ENCODE peak calls at places on chromosome 16, in ten cellular contexts. One of them, this sample, is unnamed.

GRCh38 chr16:83992624-83993023 is 24.6 kb downstream of the NECAB2 start:
- DNase-seq in LHCN-M2: peak; percentile 26
- DNase-seq in AG04449: no peak
- DNase-seq in germinal center: no peak
- DNase-seq in EH: peak; percentile 55
- DNase-seq in activated CD8-positive, alpha-beta memory T cell treated with anti-CD3 and anti-CD28 coated beads for 24 hours: no peak
- DNase-seq in NB4: no peak
- DNase-seq in EL: peak; percentile 48
- DNase-seq in hepatic stellate cell: peak; percentile 41
- DNase-seq in GM18507: no peak
- DNase-seq in this sample: peak; percentile 69

GRCh38 chr16:21302898-21303528 is 24.9 kb upstream of the CRYM start:
- DNase-seq in LHCN-M2: peak; percentile 93
- DNase-seq in AG04449: peak; percentile 51
- DNase-seq in germinal center: no peak
- DNase-seq in EH: peak; percentile 77
- DNase-seq in activated CD8-positive, alpha-beta memory T cell treated with anti-CD3 and anti-CD28 coated beads for 24 hours: no peak
- DNase-seq in NB4: peak; percentile 2
- DNase-seq in EL: peak; percentile 75
- DNase-seq in hepatic stellate cell: peak; percentile 64
- DNase-seq in GM18507: no peak
- DNase-seq in this sample: peak; percentile 58

GRCh38 chr16:19717319-19717718 is 708 bp downstream of the KNOP1 start:
- DNase-seq in LHCN-M2: no peak
- DNase-seq in AG04449: no peak
- DNase-seq in germinal center: no peak
- DNase-seq in EH: no peak
- DNase-seq in activated CD8-positive, alpha-beta memory T cell treated with anti-CD3 and anti-CD28 coated beads for 24 hours: no peak
- DNase-seq in NB4: peak; percentile 40
- DNase-seq in EL: peak; percentile 18
- DNase-seq in hepatic stellate cell: no peak
- DNase-seq in GM18507: no peak
- DNase-seq in this sample: no peak

GRCh38 chr16:24967074-24967473 is 48.1 kb downstream of the ARHGAP17 start:
- DNase-seq in LHCN-M2: no peak
- DNase-seq in AG04449: no peak
- DNase-seq in germinal center: no peak
- DNase-seq in EH: no peak
- DNase-seq in activated CD8-positive, alpha-beta memory T cell treated with anti-CD3 and anti-CD28 coated beads for 24 hours: no peak
- DNase-seq in NB4: no peak
- DNase-seq in EL: no peak
- DNase-seq in hepatic stellate cell: no peak
- DNase-seq in GM18507: no peak
- DNase-seq in this sample: no peak

GRCh38 chr16:53152321-53152720 is 97.5 kb downstream of the CHD9 start:
- DNase-seq in LHCN-M2: peak; percentile 44
- DNase-seq in AG04449: no peak
- DNase-seq in germinal center: no peak
- DNase-seq in EH: no peak
- DNase-seq in activated CD8-positive, alpha-beta memory T cell treated with anti-CD3 and anti-CD28 coated beads for 24 hours: no peak
- DNase-seq in NB4: no peak
- DNase-seq in EL: no peak
- DNase-seq in hepatic stellate cell: no peak
- DNase-seq in GM18507: no peak
- DNase-seq in this sample: no peak

GRCh38 chr16:19853132-19853972 is 31.3 kb downstream of the GPRC5B start:
- DNase-seq in LHCN-M2: no peak
- DNase-seq in AG04449: no peak
- DNase-seq in germinal center: no peak
- DNase-seq in EH: no peak
- DNase-seq in activated CD8-positive, alpha-beta memory T cell treated with anti-CD3 and anti-CD28 coated beads for 24 hours: no peak
- DNase-seq in NB4: no peak
- DNase-seq in EL: no peak
- DNase-seq in hepatic stellate cell: no peak
- DNase-seq in GM18507: no peak
- DNase-seq in this sample: no peak

GRCh38 chr16:83675136-83675535 is 132.6 kb upstream of the HSBP1 start:
- DNase-seq in LHCN-M2: no peak
- DNase-seq in AG04449: no peak
- DNase-seq in germinal center: no peak
- DNase-seq in EH: peak; percentile 39
- DNase-seq in activated CD8-positive, alpha-beta memory T cell treated with anti-CD3 and anti-CD28 coated beads for 24 hours: no peak
- DNase-seq in NB4: no peak
- DNase-seq in EL: peak; percentile 19
- DNase-seq in hepatic stellate cell: no peak
- DNase-seq in GM18507: no peak
- DNase-seq in this sample: no peak

GRCh38 chr16:57270221-57271062 is 14.0 kb downstream of the PLLP start:
- DNase-seq in LHCN-M2: no peak
- DNase-seq in AG04449: no peak
- DNase-seq in germinal center: no peak
- DNase-seq in EH: no peak
- DNase-seq in activated CD8-positive, alpha-beta memory T cell treated with anti-CD3 and anti-CD28 coated beads for 24 hours: no peak
- DNase-seq in NB4: no peak
- DNase-seq in EL: no peak
- DNase-seq in hepatic stellate cell: no peak
- DNase-seq in GM18507: no peak
- DNase-seq in this sample: no peak

GRCh38 chr16:27390157-27390556 is 11.8 kb upstream of the IL21R start:
- DNase-seq in LHCN-M2: no peak
- DNase-seq in AG04449: no peak
- DNase-seq in germinal center: no peak
- DNase-seq in EH: no peak
- DNase-seq in activated CD8-positive, alpha-beta memory T cell treated with anti-CD3 and anti-CD28 coated beads for 24 hours: no peak
- DNase-seq in NB4: no peak
- DNase-seq in EL: no peak
- DNase-seq in hepatic stellate cell: no peak
- DNase-seq in GM18507: no peak
- DNase-seq in this sample: no peak

GRCh38 chr16:56916571-56917403 is 15.2 kb upstream of the HERPUD1 start:
- DNase-seq in LHCN-M2: no peak
- DNase-seq in AG04449: no peak
- DNase-seq in germinal center: peak; percentile 77
- DNase-seq in EH: no peak
- DNase-seq in activated CD8-positive, alpha-beta memory T cell treated with anti-CD3 and anti-CD28 coated beads for 24 hours: peak; percentile 69
- DNase-seq in NB4: no peak
- DNase-seq in EL: no peak
- DNase-seq in hepatic stellate cell: no peak
- DNase-seq in GM18507: peak; percentile 62
- DNase-seq in this sample: no peak

GRCh38 chr16:11632455-11632921 is 35.8 kb upstream of the SNN start:
- DNase-seq in LHCN-M2: peak; percentile 13
- DNase-seq in AG04449: peak; percentile 57
- DNase-seq in germinal center: no peak
- DNase-seq in EH: peak; percentile 95
- DNase-seq in activated CD8-positive, alpha-beta memory T cell treated with anti-CD3 and anti-CD28 coated beads for 24 hours: no peak
- DNase-seq in NB4: no peak
- DNase-seq in EL: peak; percentile 92
- DNase-seq in hepatic stellate cell: peak; percentile 68
- DNase-seq in GM18507: no peak
- DNase-seq in this sample: peak; percentile 50

GRCh38 chr16:15052747-15053476 is 3.0 kb downstream of the NTAN1 start:
- DNase-seq in LHCN-M2: no peak
- DNase-seq in AG04449: no peak
- DNase-seq in germinal center: no peak
- DNase-seq in EH: no peak
- DNase-seq in activated CD8-positive, alpha-beta memory T cell treated with anti-CD3 and anti-CD28 coated beads for 24 hours: no peak
- DNase-seq in NB4: peak; percentile 74
- DNase-seq in EL: no peak
- DNase-seq in hepatic stellate cell: no peak
- DNase-seq in GM18507: no peak
- DNase-seq in this sample: peak; percentile 6

GRCh38 chr16:15427648-15428239 is 6.6 kb upstream of the BMERB1 start:
- DNase-seq in LHCN-M2: peak; percentile 79
- DNase-seq in AG04449: no peak
- DNase-seq in germinal center: peak; percentile 37
- DNase-seq in EH: peak; percentile 87
- DNase-seq in activated CD8-positive, alpha-beta memory T cell treated with anti-CD3 and anti-CD28 coated beads for 24 hours: peak; percentile 74
- DNase-seq in NB4: peak; percentile 58
- DNase-seq in EL: peak; percentile 73
- DNase-seq in hepatic stellate cell: peak; percentile 69
- DNase-seq in GM18507: no peak
- DNase-seq in this sample: peak; percentile 80

GRCh38 chr16:89322381-89323119 is 105.0 kb downstream of the ZNF778 start:
- DNase-seq in LHCN-M2: peak; percentile 74
- DNase-seq in AG04449: no peak
- DNase-seq in germinal center: no peak
- DNase-seq in EH: peak; percentile 79
- DNase-seq in activated CD8-positive, alpha-beta memory T cell treated with anti-CD3 and anti-CD28 coated beads for 24 hours: no peak
- DNase-seq in NB4: peak; percentile 67
- DNase-seq in EL: peak; percentile 76
- DNase-seq in hepatic stellate cell: peak; percentile 78
- DNase-seq in GM18507: no peak
- DNase-seq in this sample: peak; percentile 78

GRCh38 chr16:84547539-84548058 is 43.1 kb upstream of the MEAK7 start:
- DNase-seq in LHCN-M2: no peak
- DNase-seq in AG04449: no peak
- DNase-seq in germinal center: no peak
- DNase-seq in EH: no peak
- DNase-seq in activated CD8-positive, alpha-beta memory T cell treated with anti-CD3 and anti-CD28 coated beads for 24 hours: peak; percentile 73
- DNase-seq in NB4: peak; percentile 29
- DNase-seq in EL: no peak
- DNase-seq in hepatic stellate cell: no peak
- DNase-seq in GM18507: no peak
- DNase-seq in this sample: no peak

GRCh38 chr16:12907670-12908233 is 6.4 kb downstream of the SHISA9 start:
- DNase-seq in LHCN-M2: peak; percentile 37
- DNase-seq in AG04449: no peak
- DNase-seq in germinal center: peak; percentile 10
- DNase-seq in EH: peak; percentile 5
- DNase-seq in activated CD8-positive, alpha-beta memory T cell treated with anti-CD3 and anti-CD28 coated beads for 24 hours: no peak
- DNase-seq in NB4: peak; percentile 15
- DNase-seq in EL: peak; percentile 1
- DNase-seq in hepatic stellate cell: no peak
- DNase-seq in GM18507: no peak
- DNase-seq in this sample: peak; percentile 29

GRCh38 chr16:19717781-19718623 is at the start of the genes IQCK and KNOP1:
- DNase-seq in LHCN-M2: peak; percentile 82
- DNase-seq in AG04449: peak; percentile 17
- DNase-seq in germinal center: peak; percentile 94
- DNase-seq in EH: peak; percentile 90
- DNase-seq in activated CD8-positive, alpha-beta memory T cell treated with anti-CD3 and anti-CD28 coated beads for 24 hours: peak; percentile 93
- DNase-seq in NB4: peak; percentile 93
- DNase-seq in EL: peak; percentile 90
- DNase-seq in hepatic stellate cell: peak; percentile 96
- DNase-seq in GM18507: peak; percentile 88
- DNase-seq in this sample: peak; percentile 83

GRCh38 chr16:31708348-31708747 is 165.3 kb upstream of the ZNF267 start:
- DNase-seq in LHCN-M2: no peak
- DNase-seq in AG04449: no peak
- DNase-seq in germinal center: no peak
- DNase-seq in EH: no peak
- DNase-seq in activated CD8-positive, alpha-beta memory T cell treated with anti-CD3 and anti-CD28 coated beads for 24 hours: peak; percentile 59
- DNase-seq in NB4: no peak
- DNase-seq in EL: no peak
- DNase-seq in hepatic stellate cell: no peak
- DNase-seq in GM18507: no peak
- DNase-seq in this sample: no peak

GRCh38 chr16:324451-325334 is 27.8 kb downstream of the AXIN1 start:
- DNase-seq in LHCN-M2: no peak
- DNase-seq in AG04449: no peak
- DNase-seq in germinal center: peak; percentile 53
- DNase-seq in EH: no peak
- DNase-seq in activated CD8-positive, alpha-beta memory T cell treated with anti-CD3 and anti-CD28 coated beads for 24 hours: peak; percentile 76
- DNase-seq in NB4: peak; percentile 28
- DNase-seq in EL: no peak
- DNase-seq in hepatic stellate cell: no peak
- DNase-seq in GM18507: no peak
- DNase-seq in this sample: no peak

GRCh38 chr16:30527635-30528178 is 1.3 kb upstream of the ZNF768 start:
- DNase-seq in LHCN-M2: no peak
- DNase-seq in AG04449: no peak
- DNase-seq in germinal center: peak; percentile 82
- DNase-seq in EH: peak; percentile 39
- DNase-seq in activated CD8-positive, alpha-beta memory T cell treated with anti-CD3 and anti-CD28 coated beads for 24 hours: no peak
- DNase-seq in NB4: peak; percentile 89
- DNase-seq in EL: no peak
- DNase-seq in hepatic stellate cell: no peak
- DNase-seq in GM18507: peak; percentile 32
- DNase-seq in this sample: no peak

GRCh38 chr16:74570412-74571301 is 36.3 kb downstream of the GLG1 start:
- DNase-seq in LHCN-M2: no peak
- DNase-seq in AG04449: no peak
- DNase-seq in germinal center: no peak
- DNase-seq in EH: no peak
- DNase-seq in activated CD8-positive, alpha-beta memory T cell treated with anti-CD3 and anti-CD28 coated beads for 24 hours: no peak
- DNase-seq in NB4: no peak
- DNase-seq in EL: no peak
- DNase-seq in hepatic stellate cell: no peak
- DNase-seq in GM18507: no peak
- DNase-seq in this sample: no peak

GRCh38 chr16:3578121-3578520 is 918 bp upstream of the NLRC3 start:
- DNase-seq in LHCN-M2: no peak
- DNase-seq in AG04449: no peak
- DNase-seq in germinal center: peak; percentile 63
- DNase-seq in EH: no peak
- DNase-seq in activated CD8-positive, alpha-beta memory T cell treated with anti-CD3 and anti-CD28 coated beads for 24 hours: peak; percentile 72
- DNase-seq in NB4: peak; percentile 48
- DNase-seq in EL: no peak
- DNase-seq in hepatic stellate cell: no peak
- DNase-seq in GM18507: no peak
- DNase-seq in this sample: no peak

GRCh38 chr16:56468800-56469199 is 17.4 kb downstream of the OGFOD1 start:
- DNase-seq in LHCN-M2: no peak
- DNase-seq in AG04449: no peak
- DNase-seq in germinal center: no peak
- DNase-seq in EH: no peak
- DNase-seq in activated CD8-positive, alpha-beta memory T cell treated with anti-CD3 and anti-CD28 coated beads for 24 hours: no peak
- DNase-seq in NB4: no peak
- DNase-seq in EL: no peak
- DNase-seq in hepatic stellate cell: no peak
- DNase-seq in GM18507: no peak
- DNase-seq in this sample: no peak

GRCh38 chr16:73794936-73795335 is 501.7 kb upstream of the PSMD7 start:
- DNase-seq in LHCN-M2: no peak
- DNase-seq in AG04449: no peak
- DNase-seq in germinal center: no peak
- DNase-seq in EH: no peak
- DNase-seq in activated CD8-positive, alpha-beta memory T cell treated with anti-CD3 and anti-CD28 coated beads for 24 hours: no peak
- DNase-seq in NB4: no peak
- DNase-seq in EL: no peak
- DNase-seq in hepatic stellate cell: no peak
- DNase-seq in GM18507: no peak
- DNase-seq in this sample: no peak

GRCh38 chr16:56354016-56354415 is 71.3 kb downstream of the AMFR start:
- DNase-seq in LHCN-M2: no peak
- DNase-seq in AG04449: no peak
- DNase-seq in germinal center: no peak
- DNase-seq in EH: no peak
- DNase-seq in activated CD8-positive, alpha-beta memory T cell treated with anti-CD3 and anti-CD28 coated beads for 24 hours: no peak
- DNase-seq in NB4: no peak
- DNase-seq in EL: no peak
- DNase-seq in hepatic stellate cell: no peak
- DNase-seq in GM18507: no peak
- DNase-seq in this sample: no peak

GRCh38 chr16:546909-547770 is 13.1 kb upstream of the PRR35 start:
- DNase-seq in LHCN-M2: no peak
- DNase-seq in AG04449: no peak
- DNase-seq in germinal center: no peak
- DNase-seq in EH: peak; percentile 38
- DNase-seq in activated CD8-positive, alpha-beta memory T cell treated with anti-CD3 and anti-CD28 coated beads for 24 hours: peak; percentile 73
- DNase-seq in NB4: peak; percentile 95
- DNase-seq in EL: no peak
- DNase-seq in hepatic stellate cell: no peak
- DNase-seq in GM18507: no peak
- DNase-seq in this sample: no peak